ENCODE peak calls at places on chromosomes 12 and 14, in eight cellular contexts. M is mesendoderm; K is GM23248; T is cardiac muscle cell; Y is Peyer's patch; Q is naive thymus-derived CD4-positive, alpha-beta T cell; U is dorsolateral prefrontal cortex; D is CD4-positive, alpha-beta T cell. X is an unnamed sample.

GRCh38 chr12:12786371-12786715 is 884 bp downstream of the APOLD1 start:
- DNase-seq in M (no peak), K (no peak), T (peak; percentile 70), Y (no peak), Q (no peak), U (no peak), D (no peak), X (no peak)

GRCh38 chr12:96986883-96987523 is 79.9 kb downstream of the NEDD1 start:
- DNase-seq in M (peak; percentile 58), K (peak; percentile 63), T (peak; percentile 46), Y (no peak), Q (no peak), U (no peak), D (no peak), X (no peak)

GRCh38 chr14:68511727-68512047 is 281.2 kb downstream of the ZFP36L1 start:
- DNase-seq in M (no peak), K (no peak), T (no peak), Y (no peak), Q (no peak), U (no peak), D (no peak), X (no peak)

GRCh38 chr12:80697270-80697887 is 10.1 kb upstream of the MYF6 start:
- DNase-seq in M (no peak), K (no peak), T (no peak), Y (no peak), Q (no peak), U (no peak), D (no peak), X (no peak)

GRCh38 chr12:20950248-20950647 is 139.7 kb downstream of the SLCO1B3 start:
- DNase-seq in M (peak; percentile 55), K (peak; percentile 36), T (peak; percentile 15), Y (no peak), Q (no peak), U (no peak), D (no peak), X (no peak)

GRCh38 chr12:76611533-76611932 is 52.0 kb upstream of the OSBPL8 start:
- DNase-seq in M (no peak), K (peak; percentile 96), T (peak; percentile 77), Y (no peak), Q (no peak), U (no peak), D (no peak), X (no peak)

GRCh38 chr12:120736404-120737331 is 11.0 kb downstream of the ACADS start:
- DNase-seq in M (no peak), K (no peak), T (no peak), Y (peak; percentile 39), Q (no peak), U (no peak), D (no peak), X (no peak)

GRCh38 chr12:120818416-120818815 is 85.7 kb downstream of the SPPL3 start:
- DNase-seq in M (no peak), K (no peak), T (no peak), Y (no peak), Q (no peak), U (no peak), D (no peak), X (peak; percentile 22)

GRCh38 chr14:99047436-99048110 is 224.4 kb downstream of the BCL11B start:
- DNase-seq in M (no peak), K (no peak), T (no peak), Y (no peak), Q (no peak), U (no peak), D (no peak), X (no peak)

GRCh38 chr12:55760663-55761062 is 17.7 kb downstream of the GDF11 start:
- DNase-seq in M (no peak), K (peak; percentile 13), T (no peak), Y (no peak), Q (no peak), U (no peak), D (no peak), X (no peak)

GRCh38 chr14:68865542-68865941 is 72.7 kb upstream of the ZFP36L1 start:
- DNase-seq in M (no peak), K (no peak), T (no peak), Y (no peak), Q (no peak), U (no peak), D (no peak), X (no peak)

GRCh38 chr14:29709490-29709889 is 218.2 kb downstream of the PRKD1 start:
- DNase-seq in M (peak; percentile 52), K (peak; percentile 38), T (peak; percentile 48), Y (no peak), Q (no peak), U (no peak), D (no peak), X (no peak)

GRCh38 chr14:37230551-37231194 is 32.9 kb downstream of the MIPOL1 start:
- DNase-seq in M (peak; percentile 60), K (peak; percentile 87), T (peak; percentile 81), Y (no peak), Q (no peak), U (no peak), D (no peak), X (no peak)

GRCh38 chr12:46219892-46220655 is 48.8 kb downstream of the SLC38A1 start:
- DNase-seq in M (peak; percentile 86), K (peak; percentile 92), T (peak; percentile 82), Y (no peak), Q (no peak), U (no peak), D (peak; percentile 64), X (no peak)

GRCh38 chr12:46224401-46224800 is 44.4 kb downstream of the SLC38A1 start:
- DNase-seq in M (no peak), K (peak; percentile 94), T (peak; percentile 79), Y (no peak), Q (no peak), U (no peak), D (no peak), X (no peak)

GRCh38 chr12:46222642-46223041 is 46.2 kb downstream of the SLC38A1 start:
- DNase-seq in M (no peak), K (no peak), T (no peak), Y (no peak), Q (no peak), U (no peak), D (no peak), X (no peak)

GRCh38 chr12:46221255-46222128 is 47.4 kb downstream of the SLC38A1 start:
- DNase-seq in M (peak; percentile 85), K (peak; percentile 84), T (peak; percentile 68), Y (no peak), Q (no peak), U (no peak), D (no peak), X (no peak)

DNA sequence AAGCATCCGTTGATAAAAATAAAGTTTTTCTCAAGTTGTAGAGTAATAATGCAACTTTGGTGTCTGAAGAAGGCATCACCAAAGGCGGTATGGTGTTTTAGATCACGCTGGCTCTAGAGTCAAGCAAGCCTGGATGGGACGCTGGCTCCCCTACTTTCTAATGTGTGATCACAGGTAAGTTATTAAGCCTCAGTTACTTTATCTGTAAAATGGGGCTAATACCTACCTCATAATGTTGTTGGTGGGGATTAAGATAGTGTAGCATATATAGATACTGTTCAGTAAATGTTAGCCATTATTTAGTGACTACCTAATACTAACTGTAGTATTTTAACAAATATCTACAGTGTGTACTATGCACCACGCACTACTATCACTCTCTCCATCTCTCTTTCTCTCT is 45.8 kb downstream of the SLC38A1 start:
- DNase-seq in M (no peak), K (no peak), T (no peak), Y (no peak), Q (no peak), U (no peak), D (no peak), X (no peak)
- H3K27ac ChIP-seq in M (no peak overlapping the region), K (peak overlapping the region; percentile 73), T (no peak overlapping the region), Y (no peak overlapping the region), Q (peak overlapping the region; percentile 78), U (no peak overlapping the region), D (peak overlapping the region; percentile 30), X (no peak overlapping the region)

GRCh38 chr12:124188059-124188458 is 106.8 kb upstream of the RFLNA start:
- DNase-seq in M (no peak), K (no peak), T (no peak), Y (no peak), Q (no peak), U (no peak), D (no peak), X (no peak)

GRCh38 chr12:124194521-124195225 is 100.2 kb upstream of the RFLNA start:
- DNase-seq in M (no peak), K (no peak), T (no peak), Y (no peak), Q (no peak), U (no peak), D (no peak), X (no peak)

GRCh38 chr12:124191024-124191359 is 103.9 kb upstream of the RFLNA start:
- DNase-seq in M (peak; percentile 88), K (peak; percentile 14), T (peak; percentile 23), Y (no peak), Q (no peak), U (no peak), D (no peak), X (no peak)

GRCh38 chr12:124188561-124189405 is 106.1 kb upstream of the RFLNA start:
- DNase-seq in M (peak; percentile 78), K (no peak), T (no peak), Y (no peak), Q (no peak), U (no peak), D (no peak), X (no peak)

GRCh38 chr12:124190301-124191023 is 104.4 kb upstream of the RFLNA start:
- DNase-seq in M (no peak), K (no peak), T (no peak), Y (no peak), Q (no peak), U (no peak), D (no peak), X (no peak)
- H3K27ac ChIP-seq in M (no peak overlapping the region), K (no peak overlapping the region), T (no peak overlapping the region), Y (no peak overlapping the region), Q (no peak overlapping the region), U (no peak overlapping the region), D (no peak overlapping the region), X (no peak overlapping the region)

GRCh38 chr12:25995906-25996305 is 37.4 kb downstream of the RASSF8 start:
- DNase-seq in M (no peak), K (peak; percentile 41), T (peak; percentile 24), Y (no peak), Q (no peak), U (no peak), D (no peak), X (no peak)
- H3K27ac ChIP-seq in M (no peak overlapping the region), K (peak overlapping the region; percentile 86), T (no peak overlapping the region), Y (peak overlapping the region; percentile 10), Q (no peak overlapping the region), U (no peak overlapping the region), D (no peak overlapping the region), X (no peak overlapping the region)

DNA sequence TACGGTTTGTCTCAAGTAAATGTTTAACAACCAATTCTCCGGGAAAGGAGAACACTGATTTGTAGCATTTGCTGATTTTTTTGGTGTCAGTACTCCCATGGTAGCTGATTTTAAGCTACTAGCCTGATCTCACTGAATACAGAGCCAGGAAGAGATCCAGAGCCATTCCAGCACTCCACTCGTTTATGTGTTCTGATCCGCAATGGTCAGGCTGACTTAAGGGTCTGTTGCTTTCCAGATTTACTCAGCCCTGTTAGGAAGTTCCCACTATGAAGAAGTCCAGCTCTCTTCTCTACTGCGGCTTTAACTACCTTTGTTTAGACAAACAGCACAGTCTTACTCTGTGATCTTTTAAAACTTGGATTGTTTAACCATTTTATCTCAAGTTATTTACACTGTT is 38.0 kb upstream of the NID2 start:
- DNase-seq in M (no peak), K (no peak), T (no peak), Y (no peak), Q (no peak), U (no peak), D (no peak), X (no peak)
- H3K27ac ChIP-seq in M (no peak overlapping the region), K (no peak overlapping the region), T (no peak overlapping the region), Y (peak overlapping the region; percentile 17), Q (no peak overlapping the region), U (no peak overlapping the region), D (no peak overlapping the region), X (no peak overlapping the region)

X was measured in caudate nucleus.